ENCODE peak calls at places on chromosomes 5 and 9, in six cellular contexts. M, W, E, Q, U and S are unnamed samples. For H3K9me3, the result is how much of the 10 kb centered on the place peaks cover.

GRCh38 chr9:137793196-137793841 is 84.3 kb upstream of the CACNA1B start:
- DNase-seq in M (no peak), W (no peak), E (no peak), Q (no peak), U (no peak), S (no peak)

GRCh38 chr5:180142824-180143610 is 66.0 kb downstream of the RASGEF1C start:
- DNase-seq in M (peak), W (peak), E (no peak), Q (no peak), U (no peak), S (no peak)

GRCh38 chr9:27352457-27353188 is 55.7 kb upstream of the EQTN start:
- DNase-seq in M (no peak), W (no peak), E (no peak), Q (no peak), U (no peak), S (no peak)

GRCh38 chr9:21994526-21994995 is at the start of gene CDKN2B-AS1:
- DNase-seq in M (peak), W (no peak), E (peak), Q (no peak), U (no peak), S (no peak)

GRCh38 chr5:61292130-61292672 is 39.9 kb upstream of the ZSWIM6 start:
- DNase-seq in M (no peak), W (no peak), E (no peak), Q (no peak), U (no peak), S (no peak)

GRCh38 chr9:112884086-112884485 is 6.6 kb downstream of the SLC46A2 start:
- DNase-seq in M (no peak), W (no peak), E (no peak), Q (no peak), U (no peak), S (no peak)

GRCh38 chr5:68562308-68562707 is 346.8 kb downstream of the PIK3R1 start:
- DNase-seq in M (no peak), W (no peak), E (no peak), Q (no peak), U (no peak), S (no peak)

GRCh38 chr5:87827561-87827960 is 414.8 kb upstream of the CCNH start:
- DNase-seq in M (no peak), W (no peak), E (no peak), Q (no peak), U (no peak), S (no peak)

GRCh38 chr5:65482280-65482726 is 583 bp upstream of the ADAMTS6 start:
- DNase-seq in M (no peak), W (no peak), E (no peak), Q (no peak), U (no peak), S (no peak)

GRCh38 chr5:126516133-126516532 is 78.9 kb downstream of the ALDH7A1 start:
- DNase-seq in M (no peak), W (no peak), E (no peak), Q (no peak), U (no peak), S (no peak)

GRCh38 chr9:89010526-89011089 is 19.3 kb downstream of the S1PR3 start:
- DNase-seq in M (no peak), W (no peak), E (no peak), Q (no peak), U (no peak), S (no peak)

GRCh38 chr5:1027631-1028441 is 19.2 kb downstream of the NKD2 start:
- DNase-seq in M (no peak), W (no peak), E (no peak), Q (no peak), U (no peak), S (no peak)

GRCh38 chr9:14317667-14318255 is 3.8 kb upstream of the NFIB start:
- DNase-seq in M (no peak), W (no peak), E (no peak), Q (no peak), U (no peak), S (no peak)

GRCh38 chr5:174426388-174426787 is 298.0 kb upstream of the MSX2 start:
- DNase-seq in M (no peak), W (no peak), E (no peak), Q (no peak), U (no peak), S (no peak)

GRCh38 chr5:206927-207536 is 10.9 kb downstream of the CCDC127 start:
- DNase-seq in M (no peak), W (no peak), E (no peak), Q (no peak), U (no peak), S (no peak)

GRCh38 chr5:56321236-56321881 is 88.2 kb upstream of the ANKRD55 start:
- DNase-seq in M (no peak), W (no peak), E (no peak), Q (no peak), U (no peak), S (no peak)

GRCh38 chr9:4292781-4293180 is 7.1 kb downstream of the GLIS3 start:
- DNase-seq in M (no peak), W (no peak), E (no peak), Q (no peak), U (no peak), S (no peak)

GRCh38 chr5:67149933-67150523 is 46.6 kb downstream of the CD180 start:
- DNase-seq in M (no peak), W (no peak), E (no peak), Q (no peak), U (no peak), S (no peak)

GRCh38 chr5:96768708-96769251 is 39.0 kb downstream of the ERAP1 start:
- DNase-seq in M (no peak), W (no peak), E (no peak), Q (no peak), U (no peak), S (no peak)

GRCh38 chr5:96096724-96097123 is 135.1 kb upstream of the ELL2 start:
- DNase-seq in M (no peak), W (no peak), E (no peak), Q (no peak), U (no peak), S (no peak)

GRCh38 chr5:141503699-141504098 is 14.8 kb downstream of the PCDHGC5 start:
- DNase-seq in M (no peak), W (no peak), E (no peak), Q (no peak), U (no peak), S (no peak)

GRCh38 chr5:119417891-119418781 is 34.2 kb upstream of the HSD17B4 start:
- DNase-seq in M (no peak), W (no peak), E (no peak), Q (no peak), U (no peak), S (no peak)

GRCh38 chr9:128568470-128569083 is 16.2 kb downstream of the SPTAN1 start:
- DNase-seq in M (no peak), W (no peak), E (no peak), Q (no peak), U (no peak), S (no peak)

GRCh38 chr9:91422832-91423711 is 560 bp downstream of the NFIL3 start:
- DNase-seq in M (peak), W (no peak), E (peak), Q (peak), U (peak), S (peak)

GRCh38 chr5:178419196-178419595 is 171.0 kb downstream of the COL23A1 start:
- DNase-seq in M (no peak), W (no peak), E (no peak), Q (no peak), U (no peak), S (no peak)
- H3K9me3 ChIP-seq in M (under half), W (under half), E (under half), Q (under half), U (under half), S (under half)

GRCh38 chr9:105246656-105247162 is 2.3 kb downstream of the SLC44A1 start:
- DNase-seq in M (no peak), W (no peak), E (no peak), Q (no peak), U (no peak), S (no peak)

GRCh38 chr9:105244274-105244995 is at the start of gene SLC44A1:
- DNase-seq in M (peak), W (peak), E (peak), Q (peak), U (peak), S (peak)

GRCh38 chr9:105245720-105246161 is 1.3 kb downstream of the SLC44A1 start:
- DNase-seq in M (no peak), W (no peak), E (no peak), Q (no peak), U (no peak), S (no peak)

GRCh38 chr9:105243935-105244273 is 547 bp upstream of the SLC44A1 start:
- DNase-seq in M (no peak), W (no peak), E (no peak), Q (no peak), U (no peak), S (no peak)

GRCh38 chr9:105244996-105245719 is 707 bp downstream of the SLC44A1 start:
- DNase-seq in M (no peak), W (peak), E (peak), Q (peak), U (no peak), S (peak)
- TF ChIP-seq CTCF in M (no peak), W (peak), E (no peak), Q (no peak), U (peak), S (peak)

DNA sequence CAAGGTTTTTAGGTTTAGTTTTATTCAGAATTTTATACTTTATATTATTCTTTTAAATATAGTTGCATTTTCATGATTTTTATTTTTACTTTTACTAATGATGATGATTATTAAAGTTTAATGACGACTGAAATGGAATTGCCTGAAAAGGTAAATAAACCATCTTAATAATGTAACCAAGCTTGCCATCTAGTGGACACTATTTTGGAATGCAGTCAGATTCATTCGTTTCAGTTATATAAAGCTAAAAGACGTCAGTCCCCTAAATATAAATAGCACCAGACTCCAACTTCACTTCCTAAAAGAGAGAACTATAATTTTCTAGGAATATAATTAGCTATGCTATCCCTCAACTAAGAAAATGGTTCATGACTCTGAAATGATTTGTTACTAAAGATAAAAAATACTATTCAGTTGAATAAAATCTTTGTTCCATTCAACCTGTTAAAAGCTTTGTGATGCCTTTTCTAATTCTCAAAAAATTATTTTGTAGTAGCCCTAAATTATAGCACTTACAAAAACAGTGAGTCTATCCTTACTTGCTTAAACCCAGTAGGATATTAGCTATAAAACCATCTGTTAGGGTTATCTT is 19.9 kb downstream of the ABITRAM start:
- DNase-seq in M (no peak), W (no peak), E (no peak), Q (no peak), U (peak), S (no peak)
- H3K27ac ChIP-seq in M (peak), W (no peak), E (peak), Q (no peak), U (no peak), S (no peak)

GRCh38 chr5:150895431-150896428 is 9.1 kb downstream of the ZNF300 start:
- DNase-seq in M (no peak), W (no peak), E (no peak), Q (no peak), U (no peak), S (no peak)

GRCh38 chr5:150905312-150905683 is 518 bp upstream of the ZNF300 start:
- DNase-seq in M (no peak), W (no peak), E (no peak), Q (no peak), U (no peak), S (no peak)

GRCh38 chr5:150904479-150905311 is at the start of gene ZNF300:
- DNase-seq in M (peak), W (peak), E (peak), Q (peak), U (peak), S (peak)

DNA sequence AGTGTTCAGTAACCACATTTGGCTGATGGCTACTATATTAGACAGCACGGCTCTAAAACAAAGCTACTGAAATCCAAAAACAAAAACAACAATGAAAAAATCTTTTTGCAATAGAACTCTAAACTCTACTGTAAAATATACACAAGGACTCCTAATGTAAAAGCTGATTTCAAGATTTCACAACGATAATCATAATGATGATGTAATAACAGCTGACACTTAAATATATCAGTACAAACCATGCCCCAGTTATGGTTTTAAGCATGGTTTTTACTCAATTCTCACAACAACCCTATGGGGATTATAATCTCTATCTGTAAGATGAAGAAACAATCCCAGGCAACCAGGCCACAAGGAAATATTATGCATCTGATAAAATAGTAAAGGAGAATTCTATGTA is 3.3 kb downstream of the ZNF300 start:
- DNase-seq in M (no peak), W (no peak), E (no peak), Q (no peak), U (no peak), S (no peak)
- H3K9me3 ChIP-seq in M (half or more), W (under half), E (under half), Q (under half), U (half or more), S (half or more)

GRCh38 chr9:106916491-106917235 is 53.7 kb downstream of the ZNF462 start:
- DNase-seq in M (no peak), W (no peak), E (no peak), Q (no peak), U (peak), S (no peak)
- TF ChIP-seq CTCF in M (no peak), W (no peak), E (no peak), Q (no peak), U (no peak), S (no peak)